ENCODE peak calls at places on chromosomes 16 and 17, in five cellular contexts. T is HEK293T, B is RCC 7860, X is RWPE2, Q is T47D. Y is an unnamed sample.

GRCh38 chr17:39002991-39003715 is 36.0 kb upstream of the FBXO47 start:
- DNase-seq in Q (peak), B (no peak), T (no peak), X (no peak), Y (no peak)

GRCh38 chr16:84710686-84711085 is 10.9 kb downstream of the USP10 start:
- DNase-seq in X (no peak), T (no peak), B (no peak), Q (no peak), Y (no peak)

GRCh38 chr16:67164599-67165061 is at the start of gene HSF4:
- DNase-seq in Q (no peak), T (no peak), B (no peak), X (no peak), Y (no peak)

GRCh38 chr17:57985675-57985974 is 2.4 kb downstream of the VEZF1 start:
- DNase-seq in T (no peak), B (peak), Q (peak), X (no peak), Y (no peak)

GRCh38 chr17:38742431-38743308 is 5.5 kb downstream of the PCGF2 start:
- DNase-seq in X (no peak), B (no peak), Q (peak), T (no peak), Y (no peak)

GRCh38 chr17:10618202-10618635 is 38.9 kb downstream of the MYH3 start:
- DNase-seq in Q (peak), X (no peak), T (peak), B (peak), Y (no peak)

GRCh38 chr17:2691965-2692780 is 19.4 kb downstream of the CLUH start:
- DNase-seq in Q (no peak), T (no peak), B (no peak), X (peak), Y (no peak)

GRCh38 chr17:1464186-1464585 is 8.2 kb upstream of the CRK start:
- DNase-seq in T (no peak), Q (no peak), X (no peak), B (no peak), Y (no peak)

GRCh38 chr16:28192811-28193529 is 18.8 kb downstream of the XPO6 start:
- DNase-seq in X (no peak), Q (no peak), B (no peak), T (no peak), Y (no peak)

Y was measured in kidney epithelial cell.